ENCODE peak calls at places on chromosomes 13 and 19, in six cellular contexts. T, B, O, U, N and L are unnamed samples.

GRCh38 chr13:71290963-71291937 is 575.8 kb downstream of the DACH1 start:
- DNase-seq in T (no peak), B (no peak), O (no peak), U (no peak), N (no peak), L (no peak)

GRCh38 chr19:15551183-15552004 is 43.1 kb downstream of the CYP4F22 start:
- DNase-seq in T (no peak), B (no peak), O (no peak), U (peak; percentile 85), N (no peak), L (peak; percentile 86)

GRCh38 chr19:2659856-2660432 is 42.5 kb downstream of the GNG7 start:
- DNase-seq in T (no peak), B (no peak), O (no peak), U (no peak), N (no peak), L (no peak)

GRCh38 chr13:72341904-72342303 is 385.5 kb downstream of the MZT1 start:
- DNase-seq in T (no peak), B (no peak), O (no peak), U (no peak), N (no peak), L (no peak)

GRCh38 chr19:33261511-33262192 is 36.0 kb upstream of the SLC7A10 start:
- DNase-seq in T (no peak), B (no peak), O (no peak), U (no peak), N (no peak), L (no peak)

GRCh38 chr19:48746738-48747575 is at the start of gene IZUMO1:
- DNase-seq in T (peak; percentile 73), B (peak; percentile 79), O (no peak), U (peak; percentile 84), N (peak; percentile 66), L (no peak)

GRCh38 chr13:34942732-34943674 is 933 bp downstream of the NBEA start:
- DNase-seq in T (no peak), B (no peak), O (no peak), U (peak; percentile 77), N (no peak), L (no peak)

GRCh38 chr19:4031420-4031819 is 23.9 kb downstream of the PIAS4 start:
- DNase-seq in T (no peak), B (no peak), O (no peak), U (no peak), N (no peak), L (no peak)

GRCh38 chr13:44352202-44352601 is 21.4 kb upstream of the SERP2 start:
- DNase-seq in T (no peak), B (no peak), O (no peak), U (no peak), N (no peak), L (no peak)

GRCh38 chr19:33444993-33445751 is 71.7 kb downstream of the CEBPG start:
- DNase-seq in T (no peak), B (no peak), O (peak; percentile 16), U (peak; percentile 28), N (no peak), L (peak; percentile 22)

GRCh38 chr13:87234981-87235380 is 436.2 kb upstream of the SLITRK5 start:
- DNase-seq in T (no peak), B (no peak), O (no peak), U (no peak), N (no peak), L (peak; percentile 49)

GRCh38 chr13:107124129-107124718 is 556.3 kb upstream of the ARGLU1 start:
- DNase-seq in T (no peak), B (no peak), O (no peak), U (no peak), N (no peak), L (no peak)

GRCh38 chr19:9597027-9597426 is 12.7 kb upstream of the ZNF121 start:
- DNase-seq in T (peak; percentile 27), B (peak; percentile 95), O (no peak), U (no peak), N (no peak), L (no peak)

GRCh38 chr13:81142306-81142999 is 801.5 kb upstream of the SPRY2 start:
- DNase-seq in T (no peak), B (no peak), O (no peak), U (no peak), N (no peak), L (no peak)

GRCh38 chr19:3783660-3784584 is 2.3 kb downstream of the MATK start:
- DNase-seq in T (no peak), B (no peak), O (peak; percentile 49), U (peak; percentile 76), N (no peak), L (no peak)

GRCh38 chr13:34464011-34464410 is 478.1 kb upstream of the NBEA start:
- DNase-seq in T (no peak), B (no peak), O (no peak), U (no peak), N (no peak), L (no peak)

GRCh38 chr13:113022391-113023216 is 53.6 kb downstream of the MCF2L start:
- DNase-seq in T (no peak), B (no peak), O (no peak), U (no peak), N (no peak), L (no peak)

GRCh38 chr19:35134601-35135091 is at the start of gene LGI4:
- DNase-seq in T (no peak), B (no peak), O (no peak), U (no peak), N (no peak), L (no peak)

GRCh38 chr19:1027020-1027952 is 878 bp downstream of the CNN2 start:
- DNase-seq in T (no peak), B (no peak), O (no peak), U (peak; percentile 88), N (no peak), L (no peak)

GRCh38 chr19:15986694-15987093 is 37.9 kb downstream of the OR10H4 start:
- DNase-seq in T (no peak), B (no peak), O (no peak), U (no peak), N (no peak), L (no peak)

GRCh38 chr19:28422791-28423650 is 789.9 kb downstream of the UQCRFS1 start:
- DNase-seq in T (no peak), B (no peak), O (no peak), U (no peak), N (no peak), L (no peak)

GRCh38 chr19:38975861-38976271 is 324 bp upstream of the FBXO17 start:
- DNase-seq in T (no peak), B (no peak), O (no peak), U (no peak), N (no peak), L (no peak)

GRCh38 chr13:24223341-24224231 is 63.1 kb downstream of the SPATA13 start:
- DNase-seq in T (no peak), B (no peak), O (no peak), U (peak; percentile 87), N (no peak), L (no peak)

GRCh38 chr19:30117636-30118145 is 175.7 kb downstream of the URI1 start:
- DNase-seq in T (no peak), B (no peak), O (no peak), U (peak; percentile 69), N (no peak), L (no peak)

GRCh38 chr19:496333-496634 is at the start of gene MADCAM1:
- DNase-seq in T (no peak), B (no peak), O (no peak), U (no peak), N (no peak), L (no peak)

GRCh38 chr13:47499358-47500150 is 501.5 kb downstream of the SUCLA2 start:
- DNase-seq in T (peak; percentile 67), B (peak; percentile 86), O (no peak), U (no peak), N (peak; percentile 63), L (no peak)

GRCh38 chr19:17041994-17042393 is 15.4 kb upstream of the CPAMD8 start:
- DNase-seq in T (peak; percentile 16), B (no peak), O (no peak), U (no peak), N (no peak), L (no peak)

GRCh38 chr13:50419896-50420295 is 404.7 kb downstream of the KCNRG start:
- DNase-seq in T (no peak), B (no peak), O (no peak), U (no peak), N (no peak), L (no peak)

GRCh38 chr19:36215276-36216171 is 618 bp downstream of the ZNF146 start:
- DNase-seq in T (no peak), B (no peak), O (no peak), U (no peak), N (no peak), L (no peak)

GRCh38 chr13:46629811-46630413 is 76.9 kb downstream of the LRCH1 start:
- DNase-seq in T (no peak), B (no peak), O (no peak), U (no peak), N (no peak), L (no peak)

GRCh38 chr13:43270043-43270830 is 246.9 kb downstream of the DNAJC15 start:
- DNase-seq in T (no peak), B (no peak), O (no peak), U (no peak), N (no peak), L (no peak)

DNA sequence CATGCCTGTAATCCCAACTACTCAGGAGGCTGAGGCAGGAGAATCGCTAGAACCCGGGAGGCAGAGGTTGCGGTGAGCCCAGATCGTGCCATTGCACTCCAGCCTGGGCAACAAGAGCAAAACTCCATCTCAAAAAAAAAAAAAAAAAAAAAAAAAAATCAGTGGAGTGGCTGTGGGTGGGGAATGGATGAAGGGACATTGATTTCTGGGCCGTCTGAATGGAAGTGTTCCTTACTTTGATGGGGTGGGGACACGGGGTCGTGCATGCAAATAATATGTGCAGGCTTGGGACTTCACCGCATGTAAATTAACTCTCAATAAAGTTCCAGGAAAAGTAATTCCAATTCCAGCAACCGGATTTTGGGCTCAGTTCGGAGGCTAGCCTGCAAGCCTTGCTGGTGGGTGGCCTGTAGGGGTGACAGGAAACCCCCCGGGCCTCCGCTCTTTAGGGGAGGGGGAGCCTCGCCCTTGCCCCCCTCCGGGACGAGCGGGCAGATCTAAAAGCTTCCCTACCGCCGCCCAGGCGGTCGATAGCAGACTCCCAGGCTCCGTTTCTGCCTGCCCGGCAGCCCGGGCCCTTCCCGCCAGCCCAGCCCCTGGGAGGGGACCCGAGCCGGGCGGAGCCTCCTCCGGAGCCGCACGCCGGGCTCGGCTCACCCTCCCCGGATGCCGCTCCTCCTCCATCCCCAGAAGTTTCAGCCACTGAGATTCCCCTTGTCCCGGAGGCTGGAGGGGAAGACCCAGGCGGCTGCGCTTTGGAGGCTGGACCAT is 48.0 kb upstream of the ADGRE5 start:
- DNase-seq in T (no peak), B (no peak), O (no peak), U (no peak), N (no peak), L (no peak)
- TF ChIP-seq CTCF in T (no peak), B (no peak), O (no peak), U (no peak), N (no peak), L (peak; percentile 13)

GRCh38 chr13:19888799-19889198 is 25.4 kb upstream of the ZMYM5 start:
- DNase-seq in T (no peak), B (peak; percentile 2), O (no peak), U (no peak), N (no peak), L (no peak)
- TF ChIP-seq CTCF in T (peak; percentile 7), B (peak; percentile 55), O (peak; percentile 36), U (no peak), N (peak; percentile 21), L (peak; percentile 78)

GRCh38 chr13:109809216-109809890 is 23.0 kb upstream of the IRS2 start:
- DNase-seq in T (no peak), B (no peak), O (no peak), U (no peak), N (no peak), L (no peak)
- TF ChIP-seq CTCF in T (no peak), B (no peak), O (no peak), U (no peak), N (no peak), L (no peak)

GRCh38 chr19:6753178-6754031 is 13.8 kb downstream of the SH2D3A start:
- DNase-seq in T (no peak), B (peak; percentile 64), O (no peak), U (peak; percentile 95), N (no peak), L (no peak)
- TF ChIP-seq CTCF in T (peak; percentile 28), B (peak; percentile 71), O (no peak), U (peak; percentile 71), N (no peak), L (peak; percentile 70)